ENCODE peak calls at places on chromosomes 5 and 9, in six cellular contexts. R is PC-3, S is cardiac muscle cell, T is upper lobe of right lung, D is astrocyte of the spinal cord, C is epithelial cell of esophagus. H is an unnamed sample.

GRCh38 chr5:149466457-149466972 is 84.7 kb downstream of the CSNK1A1 start:
- DNase-seq in R (peak), S (no peak), T (no peak), D (peak), C (peak), H (no peak)

GRCh38 chr5:41527201-41527779 is 16.9 kb upstream of the PLCXD3 start:
- DNase-seq in R (peak), S (peak), T (no peak), D (peak), C (peak), H (peak)

GRCh38 chr5:67202830-67203229 is 6.2 kb upstream of the CD180 start:
- DNase-seq in R (no peak), S (no peak), T (no peak), D (no peak), C (no peak), H (no peak)

GRCh38 chr5:17216974-17217325 is 481 bp upstream of the BASP1 start:
- DNase-seq in R (peak), S (peak), T (peak), D (peak), C (peak), H (no peak)

GRCh38 chr9:137227853-137228514 is 682 bp downstream of the RNF224 start:
- DNase-seq in R (no peak), S (no peak), T (no peak), D (no peak), C (no peak), H (no peak)

GRCh38 chr5:120546922-120547321 is 82.8 kb downstream of the PRR16 start:
- DNase-seq in R (no peak), S (no peak), T (no peak), D (no peak), C (no peak), H (no peak)

GRCh38 chr9:95264954-95265615 is 52.4 kb downstream of the FANCC start:
- DNase-seq in R (peak), S (peak), T (no peak), D (peak), C (peak), H (no peak)

GRCh38 chr5:116444373-116445058 is 130.1 kb downstream of the SEMA6A start:
- DNase-seq in R (no peak), S (no peak), T (no peak), D (no peak), C (no peak), H (no peak)

DNA sequence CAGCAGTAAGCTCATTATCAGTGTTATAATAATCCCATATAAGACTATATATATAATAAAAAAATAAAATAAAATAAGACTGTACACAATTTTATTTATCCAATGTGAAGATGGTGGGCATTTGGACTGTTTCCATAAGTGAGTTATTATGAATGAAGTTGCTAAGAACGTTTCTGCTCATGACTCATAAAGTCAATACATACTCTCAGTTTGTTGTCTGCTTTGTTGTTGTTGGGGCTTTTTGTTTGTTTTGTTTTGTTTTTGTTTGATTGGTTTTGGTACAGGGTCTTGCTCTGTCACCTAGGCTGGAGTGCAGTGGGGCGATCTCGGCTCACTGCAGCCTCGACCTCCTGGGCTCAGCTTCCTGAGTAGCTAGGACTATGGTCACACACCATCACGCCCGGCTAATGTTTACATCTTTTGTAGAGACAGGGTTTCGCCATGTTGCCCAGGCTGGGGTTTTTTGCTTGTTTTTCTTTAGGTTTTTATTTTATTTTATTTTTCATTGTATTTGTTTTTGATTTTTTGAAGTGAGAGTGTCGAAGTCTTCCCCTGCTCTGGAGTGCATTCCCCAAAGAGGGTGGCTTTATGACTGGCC is 18.0 kb downstream of the TRIM7 start:
- DNase-seq in R (peak), S (no peak), T (no peak), D (no peak), C (peak), H (no peak)
- H3K4me3 ChIP-seq in R (peak), S (peak), T (no peak), D (peak), C (peak), H (peak)

DNA sequence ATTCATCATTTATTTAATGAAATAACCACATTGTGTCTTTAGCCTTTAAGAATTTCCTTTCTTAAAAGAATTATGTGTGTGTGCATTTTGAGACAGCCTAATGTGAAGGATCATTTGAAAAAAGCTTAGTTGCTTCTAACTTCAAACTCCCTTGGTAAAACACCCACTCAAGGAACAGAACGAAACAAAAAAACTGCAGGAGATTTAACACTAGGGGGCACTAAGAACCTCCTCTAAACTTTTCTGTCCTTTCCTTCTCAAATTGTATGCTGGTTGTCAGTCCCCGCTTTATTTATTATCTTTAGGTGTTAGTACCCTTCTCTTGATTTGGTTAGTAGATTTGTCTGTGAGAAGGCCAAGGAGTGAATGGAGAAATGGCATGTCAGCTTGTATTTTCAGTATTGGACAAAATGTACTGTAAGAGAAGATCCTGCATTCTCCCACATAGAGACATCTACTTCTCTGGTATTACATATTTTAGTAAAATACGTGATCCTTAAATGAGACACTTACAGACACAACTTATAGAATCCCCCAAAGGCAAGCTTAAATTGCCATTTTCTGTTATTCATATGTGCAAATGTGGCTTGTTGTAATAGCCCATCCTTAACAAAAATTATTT is 229.7 kb downstream of the MRPS30 start:
- DNase-seq in R (peak), S (peak), T (no peak), D (peak), C (peak), H (no peak)
- TF ChIP-seq CTCF in R (peak), S (peak), T (peak), D (peak), C (peak), H (peak)

DNA sequence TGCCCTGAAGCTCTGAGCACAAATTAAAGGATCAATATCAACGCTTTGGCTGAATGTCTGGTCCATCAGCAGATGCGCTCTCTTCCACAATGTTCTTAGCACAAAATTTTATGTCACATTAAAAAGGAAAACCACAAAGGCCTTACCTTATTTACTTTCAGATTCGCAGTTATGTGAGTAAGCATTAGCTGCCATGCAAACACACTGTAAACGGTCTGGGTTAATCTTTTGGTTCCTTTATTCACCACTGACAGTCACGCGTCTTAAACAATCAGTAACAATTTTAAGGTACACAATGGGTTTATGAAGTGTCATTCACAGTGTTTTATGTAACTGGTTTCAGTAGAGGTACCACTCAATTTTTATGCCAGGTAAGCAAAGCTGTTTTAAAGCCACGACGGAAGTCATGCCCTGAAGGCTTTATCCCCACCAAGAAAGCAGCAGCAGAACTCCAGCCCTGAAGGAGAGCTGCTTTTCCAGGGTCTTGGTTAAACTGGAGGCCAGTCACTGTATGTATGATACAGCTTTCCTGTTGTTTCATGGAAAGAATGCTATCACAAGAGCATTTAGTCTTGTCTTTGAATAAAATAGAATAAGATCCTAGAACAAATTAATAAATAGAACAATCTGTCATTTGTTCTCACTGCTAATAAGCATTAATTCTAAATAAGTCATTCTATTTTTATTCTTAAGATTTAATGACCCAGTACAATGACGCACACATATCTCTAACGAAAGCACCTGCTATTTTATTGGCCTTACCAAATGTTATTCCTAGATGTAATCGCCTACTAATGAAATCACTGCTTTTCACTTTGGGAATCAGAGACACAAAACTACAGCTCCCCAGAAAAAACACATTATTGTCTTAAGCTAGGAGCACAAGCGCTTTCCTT is 103.4 kb downstream of the ANKH start:
- DNase-seq in R (peak), S (no peak), T (no peak), D (no peak), C (peak), H (no peak)
- H3K4me3 ChIP-seq in R (no peak), S (no peak), T (no peak), D (no peak), C (no peak), H (no peak)

GRCh38 chr9:15231788-15232635 is 75.0 kb downstream of the TTC39B start:
- DNase-seq in R (peak), S (peak), T (no peak), D (no peak), C (peak), H (no peak)
- TF ChIP-seq CTCF in R (peak), S (peak), T (peak), D (peak), C (peak), H (peak)

H was measured in retinal pigment epithelial cell.